ENCODE peak calls at places on chromosomes 1 and 21, in four cellular contexts. Y is HepG2, X is omental fat pad, P is left lung. Q is an unnamed sample.

GRCh38 chr1:201184734-201185453 is 5.7 kb upstream of the IGFN1 start:
- DNase-seq in Y (peak), X (no peak), P (no peak), Q (no peak)

GRCh38 chr1:34436836-34437235 is 260.1 kb downstream of the C1orf94 start:
- DNase-seq in Y (no peak), X (no peak), P (no peak), Q (no peak)

GRCh38 chr1:209884665-209885117 is 53.3 kb upstream of the SYT14 start:
- DNase-seq in Y (peak), X (peak), P (no peak), Q (no peak)

GRCh38 chr1:975896-976683 is 5.8 kb downstream of the PERM1 start:
- DNase-seq in Y (peak), X (no peak), P (peak), Q (peak)

GRCh38 chr1:150168960-150169565 is 19.3 kb downstream of the PLEKHO1 start:
- DNase-seq in Y (peak), X (peak), P (peak), Q (peak)

GRCh38 chr1:64823691-64824476 is 79.0 kb downstream of the RAVER2 start:
- DNase-seq in Y (peak), X (peak), P (no peak), Q (peak)

GRCh38 chr1:161986328-161986727 is 37.3 kb downstream of the OLFML2B start:
- DNase-seq in Y (no peak), X (no peak), P (no peak), Q (no peak)

GRCh38 chr21:41581592-41582228 is 73.8 kb upstream of the TMPRSS2 start:
- DNase-seq in Y (no peak), X (no peak), P (no peak), Q (no peak)

GRCh38 chr1:6922096-6922931 is 137.1 kb downstream of the CAMTA1 start:
- DNase-seq in Y (no peak), X (no peak), P (no peak), Q (no peak)

GRCh38 chr1:204478921-204479320 is 15.7 kb downstream of the PIK3C2B start:
- DNase-seq in Y (no peak), X (no peak), P (no peak), Q (no peak)

GRCh38 chr21:17742940-17743592 is 76.1 kb downstream of the C21orf91 start:
- DNase-seq in Y (no peak), X (no peak), P (no peak), Q (no peak)

GRCh38 chr1:209546390-209547080 is 37.0 kb upstream of the CAMK1G start:
- DNase-seq in Y (no peak), X (no peak), P (no peak), Q (no peak)

GRCh38 chr1:115977481-115978258 is 1.4 kb downstream of the SLC22A15 start:
- DNase-seq in Y (peak), X (no peak), P (no peak), Q (no peak)

GRCh38 chr1:9322845-9323244 is 30.2 kb downstream of the SPSB1 start:
- DNase-seq in Y (no peak), X (no peak), P (no peak), Q (no peak)

GRCh38 chr1:204241050-204241449 is 27.3 kb upstream of the GOLT1A start:
- DNase-seq in Y (no peak), X (no peak), P (no peak), Q (no peak)

GRCh38 chr1:185808675-185809074 is 74.5 kb downstream of the HMCN1 start:
- DNase-seq in Y (no peak), X (no peak), P (no peak), Q (no peak)

GRCh38 chr1:44239337-44239960 is 26.2 kb downstream of the DMAP1 start:
- DNase-seq in Y (peak), X (no peak), P (peak), Q (no peak)

GRCh38 chr1:50329332-50329932 is 93.8 kb downstream of the DMRTA2 start:
- DNase-seq in Y (no peak), X (no peak), P (no peak), Q (no peak)

GRCh38 chr1:212289262-212290077 is 4.3 kb downstream of the PPP2R5A start:
- DNase-seq in Y (no peak), X (no peak), P (no peak), Q (no peak)

GRCh38 chr1:156544592-156545102 is 27.7 kb downstream of the IQGAP3 start:
- DNase-seq in Y (no peak), X (no peak), P (no peak), Q (no peak)

GRCh38 chr1:167273027-167273800 is 52.5 kb downstream of the POU2F1 start:
- DNase-seq in Y (no peak), X (no peak), P (no peak), Q (no peak)

GRCh38 chr1:24503870-24504523 is 1.4 kb downstream of the RCAN3 start:
- DNase-seq in Y (no peak), X (no peak), P (no peak), Q (no peak)

GRCh38 chr1:31943546-31944184 is 5.5 kb upstream of the PTP4A2 start:
- DNase-seq in Y (no peak), X (no peak), P (no peak), Q (no peak)

DNA sequence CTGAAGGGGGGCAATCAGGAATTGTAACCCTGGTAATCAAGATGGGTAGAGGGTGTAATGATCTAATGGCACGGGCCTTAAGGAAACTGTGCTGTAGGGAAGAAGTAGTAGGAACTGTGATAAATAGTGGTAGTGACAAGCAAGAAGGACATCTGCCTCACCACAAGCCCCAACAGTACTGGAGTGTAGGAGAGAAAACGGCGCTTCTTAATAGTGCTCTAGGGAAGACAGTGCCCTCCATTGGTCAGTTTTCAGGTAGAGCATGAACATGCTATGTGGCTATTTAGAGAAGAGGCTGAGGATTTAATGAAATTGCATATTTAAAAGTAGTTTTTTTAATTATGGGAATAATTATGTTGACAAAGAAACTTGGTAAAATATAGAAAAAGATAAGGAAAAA is 32.2 kb downstream of the SLC30A7 start:
- DNase-seq in Y (no peak), X (no peak), P (no peak), Q (no peak)
- TF ChIP-seq CTCF in Y (no peak), X (no peak), P (no peak), Q (no peak)

GRCh38 chr1:15885701-15886612 is 38.5 kb downstream of the SPEN start:
- DNase-seq in Y (peak), X (peak), P (peak), Q (peak)
- TF ChIP-seq CTCF in Y (peak), X (no peak), P (no peak), Q (no peak)

GRCh38 chr1:114756949-114757454 is 782 bp downstream of the CSDE1 start:
- DNase-seq in Y (peak), X (peak), P (peak), Q (peak)

GRCh38 chr1:114755006-114755936 is 2.5 kb downstream of the CSDE1 start:
- DNase-seq in Y (no peak), X (no peak), P (no peak), Q (no peak)

GRCh38 chr1:114756009-114756892 is 1.5 kb downstream of the CSDE1 start:
- DNase-seq in Y (no peak), X (no peak), P (no peak), Q (no peak)

GRCh38 chr1:114757455-114758250 is at the start of gene CSDE1:
- DNase-seq in Y (peak), X (peak), P (peak), Q (peak)

GRCh38 chr1:114758251-114758832 is 558 bp upstream of the CSDE1 start:
- DNase-seq in Y (peak), X (no peak), P (no peak), Q (no peak)
- TF ChIP-seq CTCF in Y (no peak), X (no peak), P (no peak), Q (no peak)

GRCh38 chr1:41892211-41892840 is 26.4 kb downstream of the HIVEP3 start:
- DNase-seq in Y (no peak), X (no peak), P (no peak), Q (peak)

GRCh38 chr1:41888756-41889155 is 30.0 kb downstream of the HIVEP3 start:
- DNase-seq in Y (no peak), X (no peak), P (no peak), Q (peak)

GRCh38 chr1:41890841-41891311 is 27.8 kb downstream of the HIVEP3 start:
- DNase-seq in Y (no peak), X (no peak), P (no peak), Q (no peak)

GRCh38 chr1:41889506-41890414 is 29.0 kb downstream of the HIVEP3 start:
- DNase-seq in Y (no peak), X (no peak), P (no peak), Q (no peak)

GRCh38 chr1:41891403-41891896 is 27.3 kb downstream of the HIVEP3 start:
- DNase-seq in Y (peak), X (no peak), P (no peak), Q (peak)
- TF ChIP-seq CTCF in Y (no peak), X (no peak), P (peak), Q (peak)

Q was measured in natural killer cell.